ENCODE peak calls at places on chromosomes 16 and 17, in seven cellular contexts. W, X, F, Z, C, K and I are unnamed samples.

GRCh38 chr16:77833906-77834599 is 45.7 kb downstream of the VAT1L start:
- DNase-seq in W (no peak), F (peak; percentile 77), K (peak; percentile 54), Z (peak; percentile 91), X (peak; percentile 66), C (no peak), I (no peak)

GRCh38 chr16:66262253-66263167 is 104.0 kb upstream of the CDH5 start:
- DNase-seq in C (no peak), W (no peak), Z (no peak), X (peak; percentile 44), K (no peak), F (peak; percentile 62), I (no peak)

GRCh38 chr17:49434821-49435581 is 20.3 kb upstream of the PHB1 start:
- DNase-seq in X (peak; percentile 84), W (peak; percentile 47), Z (peak; percentile 49), K (no peak), F (peak; percentile 60), C (peak; percentile 2), I (peak; percentile 35)

GRCh38 chr16:73354426-73354825 is 306.5 kb upstream of the ZFHX3 start:
- DNase-seq in W (no peak), C (no peak), K (no peak), Z (no peak), X (no peak), F (no peak), I (no peak)

GRCh38 chr16:28067604-28068382 is 4.3 kb upstream of the GSG1L start:
- DNase-seq in W (no peak), Z (peak; percentile 38), C (no peak), K (no peak), X (peak; percentile 75), F (peak; percentile 76), I (no peak)

GRCh38 chr17:57601328-57601727 is 143.8 kb downstream of the CCDC182 start:
- DNase-seq in Z (no peak), F (no peak), W (no peak), K (no peak), X (no peak), C (no peak), I (peak; percentile 54)

GRCh38 chr16:3013998-3014690 is 1.4 kb downstream of the CLDN9 start:
- DNase-seq in F (no peak), K (no peak), C (no peak), Z (no peak), W (no peak), X (no peak), I (no peak)

GRCh38 chr16:84597518-84598390 is 20.1 kb downstream of the COTL1 start:
- DNase-seq in W (peak; percentile 30), C (no peak), K (no peak), F (no peak), X (no peak), Z (no peak), I (no peak)

GRCh38 chr17:4482338-4483011 is 16.2 kb upstream of the SPNS2 start:
- DNase-seq in C (no peak), K (no peak), Z (no peak), W (no peak), X (no peak), F (no peak), I (no peak)

GRCh38 chr17:65807361-65807760 is 245.9 kb upstream of the AXIN2 start:
- DNase-seq in Z (no peak), C (no peak), X (no peak), W (no peak), K (no peak), F (no peak), I (no peak)

GRCh38 chr16:27335349-27336052 is 21.7 kb downstream of the IL4R start:
- DNase-seq in X (peak; percentile 49), Z (no peak), F (no peak), W (no peak), C (no peak), K (no peak), I (no peak)

GRCh38 chr16:13791095-13791494 is 128.9 kb upstream of the ERCC4 start:
- DNase-seq in F (no peak), X (no peak), K (no peak), W (no peak), Z (no peak), C (no peak), I (no peak)

GRCh38 chr17:66983414-66984021 is 19.0 kb downstream of the CACNG4 start:
- DNase-seq in C (no peak), K (no peak), X (no peak), W (no peak), Z (peak; percentile 47), F (no peak), I (no peak)

GRCh38 chr17:1512351-1512750 is 4.1 kb downstream of the INPP5K start:
- DNase-seq in C (no peak), F (no peak), K (no peak), X (no peak), W (no peak), Z (no peak), I (no peak)